ENCODE peak calls at places on chromosomes 7 and 10, in five cellular contexts. S is upper lobe of right lung, Y is right lobe of liver, N is B cell, R is A549. B is an unnamed sample.

GRCh38 chr7:27739301-27739913 is 555 bp upstream of the TAX1BP1 start:
- DNase-seq in S (no peak), Y (no peak), N (peak), R (peak), B (peak)

GRCh38 chr7:102122026-102122425 is 164.6 kb upstream of the SH2B2 start:
- DNase-seq in S (no peak), Y (no peak), N (no peak), R (peak), B (peak)

GRCh38 chr10:81838950-81839349 is 36.0 kb upstream of the NRG3 start:
- DNase-seq in S (no peak), Y (no peak), N (no peak), R (no peak), B (no peak)

GRCh38 chr10:81820418-81820817 is 54.6 kb upstream of the NRG3 start:
- DNase-seq in S (no peak), Y (no peak), N (no peak), R (no peak), B (no peak)

GRCh38 chr10:1323951-1324350 is 267.8 kb downstream of the WDR37 start:
- DNase-seq in S (no peak), Y (no peak), N (no peak), R (no peak), B (no peak)

GRCh38 chr7:92586403-92586802 is 3.8 kb downstream of the FAM133B start:
- DNase-seq in S (no peak), Y (no peak), N (no peak), R (no peak), B (no peak)

GRCh38 chr7:3722396-3722846 is 421.4 kb downstream of the SDK1 start:
- DNase-seq in S (no peak), Y (no peak), N (peak), R (peak), B (no peak)

GRCh38 chr7:121080913-121081326 is 92.4 kb downstream of the CPED1 start:
- DNase-seq in S (no peak), Y (no peak), N (no peak), R (no peak), B (no peak)

GRCh38 chr7:8982338-8982994 is 549.1 kb downstream of the NXPH1 start:
- DNase-seq in S (no peak), Y (no peak), N (no peak), R (no peak), B (no peak)

GRCh38 chr10:9158675-9159074 is 1104.2 kb downstream of the GATA3 start:
- DNase-seq in S (no peak), Y (no peak), N (no peak), R (no peak), B (no peak)

GRCh38 chr7:122803323-122803722 is 82.9 kb downstream of the CADPS2 start:
- DNase-seq in S (no peak), Y (no peak), N (no peak), R (no peak), B (no peak)

GRCh38 chr7:24216576-24217116 is 67.3 kb upstream of the NPY start:
- DNase-seq in S (no peak), Y (no peak), N (no peak), R (no peak), B (no peak)

GRCh38 chr10:95697429-95697828 is 3.7 kb upstream of the TCTN3 start:
- DNase-seq in S (no peak), Y (no peak), N (peak), R (no peak), B (no peak)

GRCh38 chr7:104979167-104979841 is 34.7 kb upstream of the KMT2E start:
- DNase-seq in S (no peak), Y (no peak), N (no peak), R (no peak), B (no peak)

GRCh38 chr10:70551971-70552422 is 50.5 kb downstream of the PRF1 start:
- DNase-seq in S (peak), Y (no peak), N (no peak), R (no peak), B (no peak)

GRCh38 chr7:127447326-127447945 is 54.9 kb upstream of the ZNF800 start:
- DNase-seq in S (no peak), Y (no peak), N (peak), R (no peak), B (peak)

GRCh38 chr7:127448566-127448965 is 56.1 kb upstream of the ZNF800 start:
- DNase-seq in S (no peak), Y (no peak), N (no peak), R (no peak), B (no peak)

GRCh38 chr7:127446842-127447241 is 54.3 kb upstream of the ZNF800 start:
- DNase-seq in S (no peak), Y (no peak), N (no peak), R (no peak), B (no peak)
- TF ChIP-seq CTCF in S (no peak), Y (no peak), N (no peak), R (no peak), B (no peak)

GRCh38 chr10:113216068-113216467 is 266.0 kb downstream of the TCF7L2 start:
- DNase-seq in S (no peak), Y (no peak), N (no peak), R (no peak), B (no peak)
- TF ChIP-seq CTCF in S (peak), Y (no peak), N (no peak), R (peak), B (no peak)

GRCh38 chr10:67695555-67695954 is 440 bp downstream of the CTNNA3 start:
- DNase-seq in S (no peak), Y (no peak), N (no peak), R (no peak), B (no peak)

GRCh38 chr10:67696029-67696428 is at the start of gene CTNNA3:
- DNase-seq in S (no peak), Y (no peak), N (no peak), R (no peak), B (peak)

GRCh38 chr10:67697646-67698245 is 1.8 kb upstream of the CTNNA3 start:
- DNase-seq in S (no peak), Y (no peak), N (peak), R (peak), B (peak)
- TF ChIP-seq CTCF in S (peak), Y (peak), N (peak), R (peak), B (peak)

GRCh38 chr7:142939226-142939910 is at the start of gene LLCFC1:
- DNase-seq in S (no peak), Y (no peak), N (no peak), R (peak), B (peak)
- TF ChIP-seq CTCF in S (no peak), Y (peak), N (no peak), R (no peak), B (peak)

DNA sequence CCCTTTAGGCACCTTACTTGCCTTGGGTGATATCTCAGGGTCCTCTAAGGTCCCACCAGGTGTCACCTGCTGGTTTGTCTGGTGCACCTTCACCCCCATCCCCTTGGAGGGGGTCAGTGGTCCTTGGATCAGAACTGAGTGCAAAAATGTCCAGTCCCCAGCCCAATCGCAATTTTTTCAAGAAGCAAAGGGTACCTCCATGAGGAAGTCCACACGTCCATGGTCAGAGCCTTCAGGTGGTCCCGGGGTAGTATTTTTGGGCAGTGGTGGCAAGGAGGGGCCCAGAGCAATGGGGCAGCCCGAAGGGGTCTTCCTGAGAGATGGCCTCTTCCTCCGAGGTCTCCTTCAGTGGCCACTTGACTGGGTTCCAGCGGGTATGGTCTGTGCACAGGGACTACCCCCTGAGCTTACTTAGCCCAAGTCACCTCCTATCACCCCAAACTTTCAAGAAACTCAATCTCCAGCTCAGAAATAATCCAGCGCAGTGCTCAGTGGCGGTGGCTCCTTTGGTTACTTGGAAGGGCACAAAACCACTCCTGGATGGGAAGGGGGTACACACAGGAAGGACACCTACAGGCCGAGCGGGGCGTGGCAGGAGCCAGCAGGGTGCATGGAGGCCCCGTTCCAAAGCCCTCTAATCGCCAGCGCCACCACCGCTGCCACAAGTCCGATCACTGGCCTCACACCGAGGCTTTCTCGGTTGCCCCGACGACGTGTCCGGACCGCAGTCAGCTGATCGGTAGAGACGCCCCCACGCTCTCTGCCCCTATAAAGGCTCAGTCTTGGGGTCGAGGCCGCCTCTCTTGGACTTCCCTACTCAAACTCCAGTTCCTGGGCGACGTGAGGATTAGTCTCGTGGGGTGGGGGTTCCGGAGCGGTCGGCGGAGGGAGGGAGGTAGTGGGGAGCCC is 4.5 kb downstream of the SAP25 start:
- DNase-seq in S (peak), Y (peak), N (peak), R (no peak), B (peak)
- TF ChIP-seq CTCF in S (peak), Y (peak), N (peak), R (no peak), B (peak)

GRCh38 chr7:6226194-6226799 is 46.1 kb downstream of the CYTH3 start:
- DNase-seq in S (no peak), Y (no peak), N (no peak), R (no peak), B (no peak)
- TF ChIP-seq CTCF in S (no peak), Y (no peak), N (no peak), R (no peak), B (no peak)

GRCh38 chr7:100573691-100574361 is at the start of gene SAP25:
- DNase-seq in S (peak), Y (no peak), N (no peak), R (no peak), B (no peak)

GRCh38 chr7:100570954-100571828 is 2.5 kb downstream of the SAP25 start:
- DNase-seq in S (peak), Y (peak), N (no peak), R (no peak), B (no peak)

GRCh38 chr7:100572949-100573675 is 588 bp downstream of the SAP25 start:
- DNase-seq in S (peak), Y (no peak), N (no peak), R (no peak), B (no peak)

GRCh38 chr7:100571829-100572116 is 1.9 kb downstream of the SAP25 start:
- DNase-seq in S (peak), Y (no peak), N (no peak), R (no peak), B (no peak)

DNA sequence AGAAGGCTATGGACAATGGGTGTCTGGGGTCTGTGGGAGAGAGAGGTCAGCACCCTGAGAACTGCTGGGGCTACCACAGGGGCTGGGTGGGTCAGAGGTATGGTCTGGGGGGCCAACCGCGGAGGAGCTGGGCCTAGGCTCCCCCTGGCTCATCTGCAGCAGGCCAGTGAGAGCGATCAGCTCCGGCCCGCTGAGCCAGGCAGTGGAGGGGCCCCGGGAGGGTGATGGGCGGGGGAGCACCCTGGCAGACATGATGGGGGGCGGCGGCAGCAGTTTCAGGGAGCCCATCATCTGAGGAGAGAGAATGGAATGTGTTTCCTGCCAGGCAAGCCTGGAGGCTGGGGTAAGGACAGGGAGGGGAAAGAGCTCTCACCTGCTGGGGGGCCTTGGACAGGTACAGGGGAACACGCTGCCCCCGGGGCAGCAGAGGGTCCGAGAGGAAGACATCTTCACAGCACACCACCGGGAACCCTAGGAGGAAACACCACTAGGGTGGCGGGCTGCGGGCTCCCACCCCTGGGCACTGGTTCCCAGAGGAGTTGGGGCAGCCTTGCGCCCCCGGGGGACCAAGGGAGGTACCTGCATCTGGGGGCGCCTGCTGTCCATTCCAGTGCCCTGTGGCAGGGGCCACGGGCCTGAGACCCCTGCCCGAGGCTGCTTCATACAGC is 1.3 kb downstream of the SAP25 start:
- DNase-seq in S (peak), Y (no peak), N (no peak), R (no peak), B (no peak)
- TF ChIP-seq CTCF in S (no peak), Y (no peak), N (no peak), R (no peak), B (no peak)